ENCODE peak calls at places on chromosomes 3 and 15, in nine cellular contexts. T, Y, M, K, C, R, L, E and N are unnamed samples.

GRCh38 chr15:90903733-90904536 is 833 bp downstream of the MAN2A2 start:
- DNase-seq in T (no peak), Y (peak; percentile 54), M (no peak), K (no peak), C (peak; percentile 48), R (peak; percentile 45), L (no peak), E (no peak), N (no peak)

GRCh38 chr15:60213377-60214010 is 184.3 kb downstream of the ANXA2 start:
- DNase-seq in T (no peak), Y (no peak), M (no peak), K (no peak), C (no peak), R (no peak), L (no peak), E (no peak), N (no peak)

GRCh38 chr3:171284308-171285075 is 175.7 kb downstream of the TNIK start:
- DNase-seq in T (peak; percentile 68), Y (no peak), M (peak; percentile 88), K (no peak), C (peak; percentile 89), R (no peak), L (no peak), E (no peak), N (no peak)

GRCh38 chr3:106577241-106577640 is 708.4 kb upstream of the CBLB start:
- DNase-seq in T (no peak), Y (no peak), M (no peak), K (no peak), C (no peak), R (no peak), L (no peak), E (no peak), N (no peak)

GRCh38 chr15:39188930-39189329 is 391.9 kb upstream of the THBS1 start:
- DNase-seq in T (no peak), Y (no peak), M (peak; percentile 87), K (no peak), C (peak; percentile 97), R (no peak), L (peak; percentile 72), E (no peak), N (no peak)

GRCh38 chr3:42556089-42556632 is 25.6 kb downstream of the SEC22C start:
- DNase-seq in T (no peak), Y (peak; percentile 35), M (no peak), K (no peak), C (peak; percentile 30), R (no peak), L (no peak), E (no peak), N (peak; percentile 53)

GRCh38 chr3:136778865-136779264 is 26.7 kb upstream of the STAG1 start:
- DNase-seq in T (no peak), Y (no peak), M (no peak), K (no peak), C (no peak), R (no peak), L (no peak), E (no peak), N (no peak)

GRCh38 chr15:22884344-22884743 is 45.9 kb downstream of the NIPA2 start:
- DNase-seq in T (no peak), Y (no peak), M (no peak), K (no peak), C (no peak), R (no peak), L (no peak), E (no peak), N (no peak)

GRCh38 chr3:141321109-141321497 is 47.2 kb upstream of the ZBTB38 start:
- DNase-seq in T (no peak), Y (no peak), M (no peak), K (no peak), C (no peak), R (no peak), L (no peak), E (no peak), N (no peak)

GRCh38 chr15:54803139-54803808 is 393.5 kb downstream of the RSL24D1 start:
- DNase-seq in T (peak; percentile 21), Y (peak; percentile 51), M (no peak), K (no peak), C (peak; percentile 4), R (no peak), L (no peak), E (no peak), N (no peak)

GRCh38 chr3:196968233-196969000 is at the start of gene PIGZ:
- DNase-seq in T (no peak), Y (peak; percentile 70), M (no peak), K (no peak), C (peak; percentile 56), R (peak; percentile 65), L (no peak), E (peak; percentile 54), N (no peak)

GRCh38 chr3:66404246-66404645 is 96.6 kb downstream of the LRIG1 start:
- DNase-seq in T (no peak), Y (no peak), M (no peak), K (no peak), C (no peak), R (no peak), L (no peak), E (no peak), N (peak; percentile 14)

GRCh38 chr3:127840671-127841070 is 18.4 kb upstream of the MGLL start:
- DNase-seq in T (no peak), Y (no peak), M (no peak), K (no peak), C (no peak), R (no peak), L (no peak), E (no peak), N (no peak)

GRCh38 chr3:5136619-5137429 is 14.7 kb downstream of the ARL8B start:
- DNase-seq in T (peak; percentile 53), Y (peak; percentile 67), M (no peak), K (no peak), C (peak; percentile 83), R (no peak), L (no peak), E (no peak), N (no peak)

GRCh38 chr3:180421221-180421620 is 180.7 kb upstream of the TTC14 start:
- DNase-seq in T (no peak), Y (no peak), M (no peak), K (no peak), C (peak; percentile 64), R (no peak), L (no peak), E (no peak), N (no peak)

GRCh38 chr15:40282144-40282869 is 557 bp downstream of the ANKRD63 start:
- DNase-seq in T (no peak), Y (no peak), M (no peak), K (no peak), C (peak; percentile 43), R (peak; percentile 71), L (no peak), E (peak; percentile 44), N (peak; percentile 78)

GRCh38 chr15:63497642-63498100 is 6.7 kb upstream of the USP3 start:
- DNase-seq in T (no peak), Y (no peak), M (no peak), K (no peak), C (no peak), R (peak; percentile 88), L (no peak), E (peak; percentile 41), N (peak; percentile 94)

GRCh38 chr3:49804141-49805041 is 1.3 kb downstream of the INKA1 start:
- DNase-seq in T (no peak), Y (no peak), M (no peak), K (peak; percentile 48), C (no peak), R (peak; percentile 59), L (no peak), E (peak; percentile 25), N (no peak)

GRCh38 chr3:47799733-47800132 is 3.2 kb upstream of the DHX30 start:
- DNase-seq in T (no peak), Y (peak; percentile 14), M (no peak), K (no peak), C (no peak), R (no peak), L (no peak), E (no peak), N (no peak)
- TF ChIP-seq CTCF in T (peak; percentile 66), Y (peak; percentile 51), M (peak; percentile 30), K (no peak), C (peak; percentile 35), R (peak; percentile 25), L (peak; percentile 8), E (peak; percentile 25), N (peak; percentile 19)

GRCh38 chr3:182364323-182364722 is 429.0 kb upstream of the ATP11B start:
- DNase-seq in T (no peak), Y (no peak), M (no peak), K (no peak), C (peak; percentile 34), R (no peak), L (no peak), E (no peak), N (no peak)
- H3K4me3 ChIP-seq in T (no peak overlapping the region), Y (no peak overlapping the region), M (no peak overlapping the region), K (no peak overlapping the region), C (peak overlapping the region; percentile 19), R (no peak overlapping the region), L (no peak overlapping the region), E (no peak overlapping the region), N (no peak overlapping the region)

GRCh38 chr3:139043554-139044365 is 932 bp downstream of the PRR23C start:
- DNase-seq in T (no peak), Y (no peak), M (no peak), K (no peak), C (no peak), R (no peak), L (no peak), E (no peak), N (no peak)
- TF ChIP-seq CTCF in T (no peak), Y (no peak), M (no peak), K (no peak), C (no peak), R (no peak), L (no peak), E (no peak), N (no peak)

GRCh38 chr3:45223889-45224730 is 2.0 kb downstream of the TMEM158 start:
- DNase-seq in T (no peak), Y (no peak), M (no peak), K (no peak), C (peak; percentile 32), R (no peak), L (no peak), E (no peak), N (no peak)
- H3K4me3 ChIP-seq in T (no peak overlapping the region), Y (no peak overlapping the region), M (peak overlapping the region; percentile 64), K (peak overlapping the region; percentile 54), C (no peak overlapping the region), R (no peak overlapping the region), L (peak overlapping the region; percentile 67), E (peak overlapping the region; percentile 69), N (peak overlapping the region; percentile 60)

GRCh38 chr3:905217-905616 is 187.6 kb upstream of the CNTN6 start:
- DNase-seq in T (no peak), Y (no peak), M (no peak), K (no peak), C (no peak), R (no peak), L (no peak), E (no peak), N (no peak)

GRCh38 chr3:906739-907138 is 186.1 kb upstream of the CNTN6 start:
- DNase-seq in T (no peak), Y (no peak), M (no peak), K (no peak), C (no peak), R (no peak), L (no peak), E (no peak), N (no peak)

GRCh38 chr3:908839-909238 is 184.0 kb upstream of the CNTN6 start:
- DNase-seq in T (no peak), Y (no peak), M (no peak), K (no peak), C (peak; percentile 3), R (no peak), L (no peak), E (no peak), N (no peak)
- TF ChIP-seq CTCF in T (no peak), Y (no peak), M (no peak), K (no peak), C (peak; percentile 24), R (no peak), L (peak; percentile 22), E (no peak), N (peak; percentile 28)

GRCh38 chr3:175554761-175555160 is 695.6 kb downstream of the NAALADL2 start:
- DNase-seq in T (no peak), Y (no peak), M (no peak), K (no peak), C (no peak), R (no peak), L (no peak), E (no peak), N (no peak)
- H3K4me3 ChIP-seq in T (no peak overlapping the region), Y (no peak overlapping the region), M (no peak overlapping the region), K (no peak overlapping the region), C (no peak overlapping the region), R (no peak overlapping the region), L (no peak overlapping the region), E (no peak overlapping the region), N (no peak overlapping the region)